ENCODE peak calls at places on chromosomes 4 and X, in nine cellular contexts. Z, K, S, I, E, J, B, Y and V are unnamed samples.

GRCh38 chr4:82380344-82380743 is 6.6 kb upstream of the HNRNPD start:
- DNase-seq in K (no peak), B (no peak), Y (no peak), I (no peak), Z (no peak), E (no peak), J (no peak), S (no peak), V (no peak)

GRCh38 chr4:75142377-75142776 is 209.5 kb downstream of the PARM1 start:
- DNase-seq in S (no peak), Y (no peak), E (no peak), K (peak), Z (no peak), J (no peak), B (no peak), I (no peak), V (peak)

GRCh38 chr4:25984796-25985195 is 70.8 kb downstream of the SMIM20 start:
- DNase-seq in E (no peak), I (no peak), K (no peak), B (no peak), Y (no peak), Z (no peak), J (no peak), S (no peak), V (no peak)

GRCh38 chr4:24063771-24064170 is 173.9 kb upstream of the PPARGC1A start:
- DNase-seq in Y (no peak), B (no peak), Z (no peak), K (no peak), E (no peak), S (no peak), I (no peak), J (no peak), V (no peak)

GRCh38 chr4:9691221-9692065 is 90.0 kb upstream of the DRD5 start:
- DNase-seq in Y (peak), J (peak), E (peak), S (peak), B (peak), Z (peak), I (peak), K (peak), V (peak)

GRCh38 chr4:17082186-17082585 is 183.7 kb upstream of the LDB2 start:
- DNase-seq in B (no peak), J (peak), Z (no peak), Y (no peak), I (peak), K (peak), S (no peak), E (no peak), V (no peak)

GRCh38 chr4:94909645-94910044 is 151.9 kb downstream of the BMPR1B start:
- DNase-seq in E (no peak), S (no peak), J (no peak), Y (no peak), Z (no peak), B (peak), I (no peak), K (no peak), V (no peak)

GRCh38 chr4:80069108-80069836 is 3.8 kb downstream of the ANTXR2 start:
- DNase-seq in Z (no peak), J (no peak), S (no peak), I (peak), Y (no peak), E (no peak), K (peak), B (no peak), V (no peak)

GRCh38 chr4:101103381-101104142 is 243.8 kb downstream of the PPP3CA start:
- DNase-seq in S (no peak), I (peak), Z (no peak), Y (no peak), J (peak), B (no peak), E (no peak), K (peak), V (no peak)

GRCh38 chr4:2619459-2619858 is 83.0 kb downstream of the FAM193A start:
- DNase-seq in K (no peak), J (no peak), I (no peak), E (no peak), B (no peak), Y (no peak), Z (no peak), S (no peak), V (no peak)

GRCh38 chrX:22122510-22122909 is 90.4 kb downstream of the PHEX start:
- DNase-seq in E (no peak), Y (no peak), J (peak), I (peak), S (no peak), Z (no peak), B (peak), K (peak), V (no peak)

GRCh38 chrX:69424161-69424560 is 80.0 kb upstream of the NALF2 start:
- DNase-seq in Z (no peak), Y (no peak), E (no peak), S (no peak), J (peak), I (peak), B (no peak), K (peak), V (no peak)

GRCh38 chr4:28167411-28167810 is 1306.8 kb downstream of the STIM2 start:
- DNase-seq in K (no peak), E (no peak), S (no peak), Z (no peak), Y (no peak), B (no peak), I (no peak), J (no peak), V (no peak)

GRCh38 chrX:46588263-46588662 is 14.7 kb downstream of the CHST7 start:
- DNase-seq in Y (no peak), E (no peak), I (peak), B (peak), S (peak), J (peak), Z (no peak), K (peak), V (no peak)

GRCh38 chr4:107831140-107831539 is 6.4 kb downstream of the SGMS2 start:
- DNase-seq in K (no peak), Y (no peak), E (no peak), S (no peak), Z (no peak), I (no peak), B (no peak), J (no peak), V (no peak)

GRCh38 chrX:42920752-42921151 is 142.8 kb upstream of the PPP1R2C start:
- DNase-seq in B (no peak), K (no peak), J (no peak), Z (no peak), E (no peak), S (no peak), I (no peak), Y (no peak), V (no peak)

GRCh38 chr4:95155759-95156451 is 392.9 kb downstream of the UNC5C start:
- DNase-seq in J (peak), Z (no peak), Y (no peak), S (no peak), K (peak), B (peak), I (peak), E (no peak), V (no peak)

GRCh38 chr4:187685247-187685646 is 310.3 kb upstream of the ZFP42 start:
- DNase-seq in J (no peak), S (no peak), K (peak), B (no peak), I (no peak), E (no peak), Z (no peak), Y (no peak), V (no peak)

GRCh38 chr4:186266699-186267467 is 894 bp downstream of the F11 start:
- DNase-seq in Z (no peak), B (no peak), Y (peak), I (no peak), S (no peak), J (peak), E (peak), K (peak), V (no peak)

GRCh38 chr4:141036786-141037185 is 96.5 kb downstream of the RNF150 start:
- DNase-seq in S (no peak), Z (no peak), I (no peak), K (peak), E (no peak), Y (no peak), B (no peak), J (no peak), V (peak)

GRCh38 chr4:65671402-65671801 is 1.1 kb upstream of the EPHA5 start:
- DNase-seq in S (no peak), K (no peak), E (no peak), Y (no peak), J (no peak), B (no peak), I (no peak), Z (no peak), V (no peak)

GRCh38 chrX:13506574-13506973 is 62.8 kb upstream of the EGFL6 start:
- DNase-seq in S (no peak), I (peak), Z (no peak), Y (peak), B (peak), J (peak), E (peak), K (peak), V (no peak)

GRCh38 chr4:177356191-177356590 is 46.5 kb downstream of the NEIL3 start:
- DNase-seq in S (no peak), K (peak), I (peak), E (no peak), Z (no peak), B (no peak), J (no peak), Y (no peak), V (peak)

GRCh38 chr4:185880571-185880970 is 68.6 kb upstream of the SORBS2 start:
- DNase-seq in B (no peak), E (no peak), I (no peak), Z (no peak), Y (no peak), S (no peak), K (no peak), J (no peak), V (no peak)

GRCh38 chr4:152936446-152937279 is 540 bp downstream of the FHDC1 start:
- DNase-seq in J (no peak), K (peak), Y (no peak), B (no peak), E (no peak), S (no peak), Z (no peak), I (peak), V (no peak)

GRCh38 chr4:134278675-134279074 is 77.1 kb upstream of the PABPC4L start:
- DNase-seq in J (no peak), E (no peak), Z (no peak), S (no peak), Y (no peak), K (no peak), B (no peak), I (no peak), V (no peak)

GRCh38 chrX:138982350-138982749 is 270.8 kb upstream of the FGF13 start:
- DNase-seq in E (no peak), J (no peak), S (no peak), Y (no peak), K (no peak), I (no peak), B (no peak), Z (no peak), V (no peak)

GRCh38 chr4:15420642-15421041 is 7.2 kb upstream of the C1QTNF7 start:
- DNase-seq in E (no peak), K (peak), Y (no peak), J (peak), Z (no peak), B (peak), S (no peak), I (peak), V (peak)

GRCh38 chr4:127479031-127479622 is 153.6 kb upstream of the INTU start:
- DNase-seq in S (no peak), B (peak), Z (no peak), E (no peak), J (peak), I (peak), K (peak), Y (no peak), V (peak)

GRCh38 chr4:141016117-141016798 is 117.0 kb downstream of the RNF150 start:
- DNase-seq in B (no peak), Y (no peak), S (no peak), K (no peak), J (no peak), Z (no peak), E (no peak), I (no peak), V (no peak)

GRCh38 chrX:151982217-151982616 is 7.7 kb upstream of the GABRE start:
- DNase-seq in Z (no peak), K (peak), E (no peak), I (peak), S (no peak), Y (no peak), J (peak), B (peak), V (peak)

GRCh38 chr4:113540859-113541258 is 220.7 kb downstream of the CAMK2D start:
- DNase-seq in Y (no peak), I (peak), Z (no peak), K (peak), J (peak), S (no peak), B (no peak), E (no peak), V (no peak)

GRCh38 chr4:6869944-6870343 is 39.7 kb upstream of the TBC1D14 start:
- DNase-seq in S (no peak), J (no peak), E (no peak), K (no peak), I (no peak), Y (no peak), Z (no peak), B (no peak), V (no peak)

GRCh38 chrX:52990848-52991247 is 32.5 kb upstream of the FAM156A start:
- DNase-seq in Z (no peak), S (peak), I (no peak), E (no peak), B (no peak), J (no peak), Y (no peak), K (no peak), V (no peak)

GRCh38 chrX:104195489-104196084 is 29.3 kb downstream of the FAM199X start:
- DNase-seq in S (no peak), E (no peak), I (peak), Y (no peak), J (peak), B (peak), Z (no peak), K (peak), V (no peak)

GRCh38 chrX:25337841-25338240 is 322.1 kb upstream of the ARX start:
- DNase-seq in B (no peak), S (no peak), E (no peak), Y (no peak), I (no peak), Z (no peak), J (no peak), K (no peak), V (no peak)

GRCh38 chrX:1486749-1487361 is 34.1 kb upstream of the ASMTL start:
- DNase-seq in I (no peak), S (peak), B (no peak), K (no peak), E (no peak), J (no peak), Y (no peak), Z (no peak), V (no peak)

GRCh38 chrX:153884136-153885076 is 1.6 kb downstream of the L1CAM start:
- DNase-seq in K (no peak), B (no peak), J (no peak), Z (no peak), E (no peak), S (no peak), I (no peak), Y (no peak), V (no peak)
- TF ChIP-seq CTCF in K (no peak), B (no peak), J (no peak), Z (no peak), E (no peak), S (no peak), I (no peak), Y (no peak), V (peak)

GRCh38 chr4:112127736-112128322 is 17.4 kb upstream of the FAM241A start:
- DNase-seq in S (no peak), E (no peak), Y (no peak), Z (no peak), J (no peak), B (peak), K (peak), I (peak), V (no peak)
- H3K4me3 ChIP-seq in S (no peak), E (no peak), Y (no peak), Z (no peak), J (no peak), B (no peak), K (no peak), I (no peak), V (no peak)

DNA sequence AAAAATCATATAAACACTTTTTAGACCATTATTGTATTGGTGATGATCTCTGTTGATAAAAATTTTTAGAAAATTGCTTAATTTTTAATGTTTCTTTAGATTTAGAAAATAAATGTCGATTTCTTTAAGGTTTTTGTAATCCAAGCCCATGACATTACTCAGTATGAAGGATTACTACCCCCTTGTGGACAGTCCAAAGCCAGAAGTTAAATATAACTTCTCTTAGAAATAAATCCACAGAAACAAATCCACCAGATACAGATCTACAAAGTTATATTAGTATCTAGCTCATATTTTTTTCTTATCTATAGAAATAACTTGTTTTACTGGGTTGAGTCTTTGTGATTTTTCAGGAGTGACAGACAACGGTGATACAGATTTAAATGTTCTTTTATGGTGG is 18.9 kb downstream of the TIFA start:
- DNase-seq in Z (no peak), Y (no peak), B (no peak), K (peak), I (peak), S (no peak), E (no peak), J (peak), V (no peak)
- TF ChIP-seq CTCF in Z (peak), Y (no peak), B (peak), K (peak), I (peak), S (peak), E (no peak), J (peak), V (peak)

GRCh38 chrX:64379924-64380323 is 15.3 kb downstream of the MTMR8 start:
- DNase-seq in B (no peak), Y (no peak), J (no peak), K (no peak), Z (no peak), I (no peak), S (no peak), E (no peak), V (no peak)
- H3K4me3 ChIP-seq in B (no peak), Y (no peak), J (no peak), K (no peak), Z (no peak), I (no peak), S (no peak), E (no peak), V (no peak)